ENCODE peak calls at places on chromosomes 6 and 20, in six cellular contexts. R is tibial nerve, Y is transverse colon, C is ovary, S is spleen, W is breast epithelium. A is an unnamed sample.

GRCh38 chr6:102114402-102114801 is 720.9 kb downstream of the GRIK2 start:
- DNase-seq in S (no peak), C (no peak), R (no peak), W (no peak), Y (no peak), A (no peak)

GRCh38 chr6:6407061-6407723 is 86.7 kb upstream of the F13A1 start:
- DNase-seq in S (no peak), R (no peak), W (no peak), C (no peak), Y (no peak), A (no peak)

GRCh38 chr6:120774275-120774674 is 560.0 kb downstream of the TBC1D32 start:
- DNase-seq in R (no peak), W (no peak), S (no peak), C (no peak), Y (no peak), A (no peak)

GRCh38 chr20:32986331-32986966 is 17.8 kb downstream of the SUN5 start:
- DNase-seq in R (no peak), S (peak; percentile 56), W (no peak), C (no peak), Y (no peak), A (no peak)

GRCh38 chr6:26388014-26388413 is 5.1 kb downstream of the BTN2A2 start:
- DNase-seq in Y (no peak), R (no peak), W (no peak), C (no peak), S (no peak), A (no peak)

GRCh38 chr6:162173448-162173847 is 554.1 kb downstream of the PRKN start:
- DNase-seq in R (no peak), S (no peak), Y (no peak), C (no peak), W (no peak), A (no peak)

GRCh38 chr6:47647188-47647587 is 51.2 kb upstream of the ADGRF4 start:
- DNase-seq in W (no peak), R (no peak), Y (no peak), C (no peak), S (no peak), A (no peak)

GRCh38 chr6:111573118-111573883 is 32.4 kb downstream of the TRAF3IP2 start:
- DNase-seq in C (no peak), Y (no peak), W (peak; percentile 40), S (no peak), R (no peak), A (no peak)

GRCh38 chr20:43514062-43514971 is 6.8 kb downstream of the L3MBTL1 start:
- DNase-seq in C (peak; percentile 96), S (peak; percentile 97), Y (peak; percentile 98), R (peak; percentile 93), W (peak; percentile 98), A (peak; percentile 97)

GRCh38 chr6:150987371-150987828 is 121.9 kb downstream of the MTHFD1L start:
- DNase-seq in Y (no peak), S (no peak), C (no peak), W (no peak), R (no peak), A (no peak)

GRCh38 chr6:21593927-21594421 is 423 bp downstream of the SOX4 start:
- DNase-seq in C (no peak), W (peak; percentile 28), S (no peak), R (no peak), Y (peak; percentile 41), A (peak; percentile 19)

GRCh38 chr20:49461894-49462293 is 20.6 kb downstream of the KCNB1 start:
- DNase-seq in W (no peak), Y (no peak), C (no peak), S (no peak), R (no peak), A (no peak)
- H3K4me3 ChIP-seq in W (no peak overlapping the region), Y (no peak overlapping the region), C (no peak overlapping the region), S (no peak overlapping the region), R (no peak overlapping the region), A (no peak overlapping the region)

GRCh38 chr6:2763876-2764540 is 1.2 kb upstream of the WRNIP1 start:
- DNase-seq in W (no peak), Y (no peak), R (no peak), C (peak; percentile 60), S (peak; percentile 87), A (no peak)

GRCh38 chr6:2764610-2765165 is 505 bp upstream of the WRNIP1 start:
- DNase-seq in Y (peak; percentile 56), R (no peak), W (peak; percentile 47), S (peak; percentile 87), C (no peak), A (peak; percentile 69)

GRCh38 chr6:2766767-2767314 is 1.6 kb downstream of the WRNIP1 start:
- DNase-seq in S (no peak), Y (no peak), C (no peak), R (no peak), W (no peak), A (no peak)

GRCh38 chr6:2765896-2766766 is 938 bp downstream of the WRNIP1 start:
- DNase-seq in S (peak; percentile 93), C (peak; percentile 70), R (no peak), Y (peak; percentile 56), W (peak; percentile 32), A (peak; percentile 70)

DNA sequence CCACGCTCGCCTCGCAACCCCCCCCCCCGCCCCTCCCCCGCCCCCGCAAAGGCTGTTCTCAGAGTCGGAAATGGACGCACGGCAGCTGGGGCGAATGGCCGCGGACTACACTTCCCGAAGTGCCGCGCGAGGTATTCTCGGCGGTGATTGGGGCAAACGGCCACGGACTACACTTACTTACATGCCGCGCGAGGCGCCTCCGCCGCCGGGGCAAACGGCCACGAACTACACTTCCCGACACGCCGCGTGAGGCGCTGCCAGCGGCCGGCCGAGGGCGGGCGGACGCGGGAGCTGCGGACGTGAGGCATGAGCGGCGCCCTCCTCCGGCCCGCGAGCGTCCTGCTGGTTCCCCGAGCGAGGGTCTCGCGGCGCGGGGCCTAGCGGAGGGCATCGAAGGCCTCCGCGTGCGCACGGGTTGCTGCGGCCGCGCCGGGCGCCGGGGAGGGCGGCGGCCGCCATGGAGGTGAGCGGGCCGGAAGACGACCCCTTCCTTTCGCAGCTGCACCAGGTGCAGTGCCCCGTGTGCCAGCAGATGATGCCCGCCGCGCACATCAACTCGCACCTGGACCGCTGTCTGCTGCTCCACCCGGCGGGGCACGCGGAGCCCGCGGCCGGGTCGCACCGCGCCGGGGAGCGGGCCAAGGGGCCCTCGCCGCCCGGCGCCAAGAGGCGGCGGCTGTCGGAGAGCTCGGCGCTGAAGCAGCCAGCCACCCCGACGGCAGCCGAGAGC is at the start of gene WRNIP1:
- DNase-seq in S (peak; percentile 100), W (peak; percentile 99), C (peak; percentile 98), Y (peak; percentile 98), R (peak; percentile 99), A (peak; percentile 99)
- TF ChIP-seq POLR2A in S (peak; percentile 64), W (no peak), C (peak; percentile 60), Y (peak; percentile 62), R (peak; percentile 82), A (peak; percentile 84)

DNA sequence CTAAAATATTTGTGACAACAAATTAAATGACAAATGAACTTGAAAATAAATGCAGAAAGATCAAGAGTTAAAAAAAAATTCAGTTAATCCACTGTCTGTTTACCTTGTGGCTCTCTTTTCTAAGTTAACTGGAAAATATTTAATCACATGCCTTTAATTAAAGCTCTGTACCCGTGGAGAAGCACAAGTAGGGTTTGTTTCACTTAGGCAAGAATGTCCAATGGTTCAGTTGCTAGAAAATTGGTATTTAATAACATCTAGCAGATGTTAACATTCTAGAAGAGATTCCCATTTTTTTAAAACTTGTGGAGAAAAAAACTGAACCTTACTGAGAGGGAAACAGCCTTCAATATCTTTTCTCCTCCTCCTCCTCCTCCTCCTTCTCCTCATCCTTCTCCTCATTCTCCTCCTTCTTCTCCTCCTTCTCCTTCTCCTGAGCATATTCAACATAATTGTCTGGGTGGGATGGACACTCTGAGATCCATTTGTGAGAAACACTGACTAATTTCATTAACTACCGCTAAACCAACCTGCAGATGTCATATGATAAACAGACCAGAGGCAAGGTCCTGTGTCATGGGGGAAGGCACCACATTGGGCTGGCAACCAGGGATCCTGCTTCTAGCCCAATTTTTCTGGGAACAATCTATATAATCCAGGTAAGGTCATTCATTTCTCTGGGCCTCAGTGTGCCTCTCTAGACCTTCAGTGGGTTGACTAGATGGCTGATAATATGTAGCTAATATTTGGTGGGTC is 44.1 kb upstream of the AKIRIN2 start:
- DNase-seq in R (no peak), W (no peak), Y (no peak), S (no peak), C (no peak), A (no peak)
- H3K27ac ChIP-seq in R (no peak overlapping the region), W (no peak overlapping the region), Y (no peak overlapping the region), S (no peak overlapping the region), C (no peak overlapping the region), A (no peak overlapping the region)

DNA sequence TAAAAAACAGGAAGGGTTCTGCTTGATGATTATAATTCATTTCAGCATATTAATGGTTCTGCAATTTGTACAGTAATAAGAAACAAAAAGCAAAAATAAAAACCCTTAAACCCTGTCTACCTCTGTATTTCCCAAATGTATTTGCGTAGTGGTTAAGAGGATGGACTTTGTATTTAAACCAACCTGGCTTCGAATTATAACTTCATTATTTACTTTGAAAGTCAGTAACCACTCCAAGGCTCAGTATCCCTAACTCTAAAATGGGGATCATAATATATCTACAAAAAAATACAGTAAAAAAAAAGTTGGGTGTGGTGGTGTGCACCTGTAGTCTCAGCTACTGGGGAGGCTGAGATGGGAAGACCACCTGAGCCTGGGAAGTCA is 21.4 kb downstream of the PERP start:
- DNase-seq in S (no peak), W (no peak), R (no peak), Y (no peak), C (no peak), A (no peak)
- H3K4me3 ChIP-seq in S (no peak overlapping the region), W (no peak overlapping the region), R (no peak overlapping the region), Y (no peak overlapping the region), C (no peak overlapping the region), A (no peak overlapping the region)

GRCh38 chr6:166692723-166693302 is 65.8 kb upstream of the RPS6KA2 start:
- DNase-seq in Y (no peak), W (no peak), S (no peak), R (no peak), C (no peak), A (no peak)

GRCh38 chr6:166693880-166694279 is 66.8 kb upstream of the RPS6KA2 start:
- DNase-seq in Y (no peak), R (no peak), S (no peak), W (no peak), C (no peak), A (no peak)

GRCh38 chr6:166691741-166692140 is 64.7 kb upstream of the RPS6KA2 start:
- DNase-seq in R (no peak), S (no peak), W (no peak), C (no peak), Y (no peak), A (no peak)

GRCh38 chr6:166688901-166689300 is 61.9 kb upstream of the RPS6KA2 start:
- DNase-seq in W (no peak), S (no peak), Y (no peak), R (no peak), C (no peak), A (no peak)

DNA sequence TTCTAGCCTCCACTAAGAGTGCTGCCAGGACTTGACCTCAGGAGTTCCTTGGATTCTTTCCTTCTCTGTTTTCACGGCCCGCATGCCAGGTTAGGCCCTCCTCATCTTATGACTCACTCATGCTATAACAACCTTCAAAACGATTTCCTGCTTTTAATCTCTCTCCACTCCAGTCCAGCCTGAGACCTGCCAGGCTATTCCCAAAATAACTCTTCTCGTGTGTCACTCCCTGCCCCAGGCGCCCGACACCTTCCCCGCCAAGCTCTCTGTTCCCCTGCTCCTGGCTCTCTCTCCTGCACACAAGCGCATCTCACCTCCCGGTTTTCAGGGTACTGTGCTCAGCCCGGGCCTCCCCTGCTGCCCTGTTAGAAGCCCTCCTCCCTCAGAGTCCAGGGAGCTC is 64.1 kb upstream of the RPS6KA2 start:
- DNase-seq in R (no peak), W (peak; percentile 23), Y (no peak), S (no peak), C (no peak), A (no peak)
- TF ChIP-seq POLR2A in R (no peak), W (no peak), Y (no peak), S (no peak), C (no peak), A (no peak)